ENCODE peak calls at places on chromosomes 2 and 18, in six cellular contexts. W, O, Z, P, A and R are unnamed samples.
A peak's percentile ranks its signal among the peaks of the same experiment; 100 is the strongest.

GRCh38 chr2:7428444-7429204 is 511.4 kb downstream of the RNF144A start:
- DNase-seq in P (no peak), Z (no peak), A (no peak), W (no peak), O (no peak), R (no peak)

GRCh38 chr2:194166818-194167217 is 1490.2 kb upstream of the SLC39A10 start:
- DNase-seq in Z (no peak), O (peak; percentile 39), W (no peak), A (no peak), P (no peak), R (peak; percentile 62)

GRCh38 chr2:74951211-74951754 is 7.2 kb upstream of the POLE4 start:
- DNase-seq in A (no peak), P (no peak), Z (no peak), W (no peak), O (no peak), R (no peak)

GRCh38 chr18:59631583-59632181 is 65.5 kb downstream of the CCBE1 start:
- DNase-seq in O (peak; percentile 1), A (no peak), W (peak; percentile 51), Z (no peak), P (no peak), R (peak; percentile 76)

GRCh38 chr2:157032019-157032418 is 225.5 kb upstream of the GALNT5 start:
- DNase-seq in P (no peak), O (peak; percentile 46), W (no peak), Z (no peak), A (no peak), R (no peak)

GRCh38 chr2:39875182-39875913 is 96.3 kb upstream of the THUMPD2 start:
- DNase-seq in O (no peak), Z (no peak), P (no peak), A (no peak), W (no peak), R (no peak)

GRCh38 chr2:164737612-164738081 is 104.0 kb downstream of the COBLL1 start:
- DNase-seq in O (peak; percentile 82), A (no peak), W (peak; percentile 67), Z (peak; percentile 69), P (peak; percentile 17), R (peak; percentile 95)

GRCh38 chr2:14126846-14127245 is 505.7 kb upstream of the LRATD1 start:
- DNase-seq in O (no peak), W (no peak), Z (no peak), A (no peak), P (no peak), R (no peak)

GRCh38 chr18:24878289-24878688 is 417.9 kb downstream of the HRH4 start:
- DNase-seq in O (peak; percentile 7), P (no peak), Z (no peak), W (no peak), A (no peak), R (peak; percentile 61)

GRCh38 chr2:102391530-102391929 is 31.4 kb upstream of the IL18RAP start:
- DNase-seq in W (no peak), P (no peak), O (no peak), A (peak; percentile 52), Z (no peak), R (no peak)

GRCh38 chr2:37377187-37377532 is 32.7 kb downstream of the QPCT start:
- DNase-seq in Z (no peak), P (no peak), A (peak; percentile 40), O (no peak), W (no peak), R (no peak)

GRCh38 chr18:49051323-49051967 is 100.7 kb upstream of the SMAD7 start:
- DNase-seq in Z (no peak), A (no peak), W (no peak), O (no peak), P (no peak), R (no peak)

GRCh38 chr2:53437371-53437770 is 330.2 kb upstream of the CHAC2 start:
- DNase-seq in W (no peak), Z (no peak), A (no peak), O (no peak), P (no peak), R (no peak)

GRCh38 chr2:37527362-37527761 is 144.1 kb downstream of the CDC42EP3 start:
- DNase-seq in W (no peak), A (no peak), O (no peak), Z (no peak), P (no peak), R (no peak)

GRCh38 chr2:231037202-231037730 is at the start of gene C2orf72:
- DNase-seq in P (peak; percentile 63), Z (no peak), O (no peak), A (no peak), W (peak; percentile 26), R (peak; percentile 52)

GRCh38 chr2:142042536-142043199 is 88.1 kb downstream of the LRP1B start:
- DNase-seq in W (no peak), P (no peak), Z (no peak), O (no peak), A (no peak), R (no peak)

GRCh38 chr18:54812885-54813284 is 15.4 kb upstream of the RAB27B start:
- DNase-seq in A (no peak), Z (no peak), O (no peak), W (no peak), P (no peak), R (no peak)

GRCh38 chr2:86476918-86477317 is 35.7 kb downstream of the KDM3A start:
- DNase-seq in A (no peak), P (no peak), O (no peak), W (no peak), Z (no peak), R (no peak)

GRCh38 chr18:42052137-42052708 is 97.2 kb downstream of the PIK3C3 start:
- DNase-seq in Z (no peak), W (no peak), A (no peak), O (no peak), P (no peak), R (peak; percentile 5)

GRCh38 chr18:5895886-5896740 is 791 bp upstream of the TMEM200C start:
- DNase-seq in P (no peak), W (peak; percentile 76), O (no peak), Z (no peak), A (no peak), R (peak; percentile 74)

GRCh38 chr2:233007270-233007669 is 5.8 kb downstream of the NGEF start:
- DNase-seq in O (no peak), A (no peak), Z (no peak), W (no peak), P (no peak), R (no peak)

GRCh38 chr2:172614932-172615331 is 59.0 kb downstream of the PDK1 start:
- DNase-seq in P (no peak), Z (no peak), W (no peak), O (no peak), A (no peak), R (no peak)

GRCh38 chr18:58495202-58495601 is 133.7 kb downstream of the ALPK2 start:
- DNase-seq in P (no peak), O (no peak), W (no peak), Z (no peak), A (no peak), R (no peak)

GRCh38 chr2:128299628-128300027 is 19.0 kb downstream of the HS6ST1 start:
- DNase-seq in A (no peak), P (no peak), Z (no peak), W (no peak), O (no peak), R (no peak)

GRCh38 chr2:76268928-76269327 is 558.2 kb upstream of the GCFC2 start:
- DNase-seq in A (no peak), W (no peak), O (no peak), P (no peak), Z (no peak), R (no peak)

GRCh38 chr2:73984922-73985317 is 210 bp downstream of the TET3 start:
- DNase-seq in Z (no peak), W (peak; percentile 47), O (peak; percentile 26), P (no peak), A (no peak), R (peak; percentile 50)

GRCh38 chr18:45871655-45872054 is 46.2 kb downstream of the SIGLEC15 start:
- DNase-seq in W (no peak), Z (no peak), A (no peak), O (peak; percentile 12), P (no peak), R (no peak)

GRCh38 chr2:23692263-23692662 is 234.7 kb downstream of the ATAD2B start:
- DNase-seq in O (no peak), Z (no peak), A (no peak), W (no peak), P (no peak), R (no peak)

GRCh38 chr2:239193426-239193825 is 207.4 kb downstream of the HDAC4 start:
- DNase-seq in O (no peak), A (no peak), P (no peak), W (no peak), Z (no peak), R (no peak)
- TF ChIP-seq CREB1 in O (no peak), A (no peak), P (no peak), W (no peak), Z (no peak), R (no peak)

DNA sequence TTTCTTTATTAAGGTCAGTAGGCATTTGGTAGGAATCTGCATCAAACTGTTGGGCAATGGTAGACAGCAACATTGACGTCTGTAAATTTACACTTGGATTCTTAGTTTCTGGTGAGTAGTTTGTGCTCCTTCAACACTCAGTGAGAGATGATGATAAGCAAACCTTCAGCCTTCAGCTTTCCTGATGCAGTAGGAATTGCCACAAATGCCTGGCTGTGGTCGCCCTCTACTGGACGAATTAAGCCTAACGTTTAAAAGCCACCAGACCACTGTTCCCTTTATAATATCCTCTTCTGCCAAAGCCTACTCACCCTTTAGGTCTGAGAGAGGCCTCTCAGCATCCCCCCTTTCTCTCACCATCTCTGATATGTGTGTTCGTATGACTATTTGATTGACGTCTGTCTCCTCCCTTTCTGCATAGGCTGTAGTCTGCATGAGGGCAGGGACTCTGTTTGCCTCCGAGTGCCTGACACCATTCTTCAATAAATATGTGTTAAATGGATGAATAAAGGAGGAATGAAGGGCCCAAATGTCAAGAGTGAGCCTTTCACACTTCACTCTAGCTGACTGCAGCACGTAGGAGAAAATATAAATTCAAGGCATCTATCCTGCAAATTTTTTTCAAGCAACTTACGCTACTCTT is 47.0 kb upstream of the PLEKHM3 start:
- DNase-seq in O (peak; percentile 63), A (peak; percentile 19), Z (peak; percentile 33), P (peak; percentile 41), W (peak; percentile 72), R (peak; percentile 84)
- TF ChIP-seq CREB1 in O (no peak), A (no peak), Z (no peak), P (no peak), W (no peak), R (no peak)

GRCh38 chr2:234450431-234451095 is 46.3 kb downstream of the ARL4C start:
- DNase-seq in A (no peak), O (no peak), W (no peak), P (no peak), Z (no peak), R (no peak)
- TF ChIP-seq CREB1 in A (no peak), O (no peak), W (no peak), P (no peak), Z (no peak), R (no peak)

DNA sequence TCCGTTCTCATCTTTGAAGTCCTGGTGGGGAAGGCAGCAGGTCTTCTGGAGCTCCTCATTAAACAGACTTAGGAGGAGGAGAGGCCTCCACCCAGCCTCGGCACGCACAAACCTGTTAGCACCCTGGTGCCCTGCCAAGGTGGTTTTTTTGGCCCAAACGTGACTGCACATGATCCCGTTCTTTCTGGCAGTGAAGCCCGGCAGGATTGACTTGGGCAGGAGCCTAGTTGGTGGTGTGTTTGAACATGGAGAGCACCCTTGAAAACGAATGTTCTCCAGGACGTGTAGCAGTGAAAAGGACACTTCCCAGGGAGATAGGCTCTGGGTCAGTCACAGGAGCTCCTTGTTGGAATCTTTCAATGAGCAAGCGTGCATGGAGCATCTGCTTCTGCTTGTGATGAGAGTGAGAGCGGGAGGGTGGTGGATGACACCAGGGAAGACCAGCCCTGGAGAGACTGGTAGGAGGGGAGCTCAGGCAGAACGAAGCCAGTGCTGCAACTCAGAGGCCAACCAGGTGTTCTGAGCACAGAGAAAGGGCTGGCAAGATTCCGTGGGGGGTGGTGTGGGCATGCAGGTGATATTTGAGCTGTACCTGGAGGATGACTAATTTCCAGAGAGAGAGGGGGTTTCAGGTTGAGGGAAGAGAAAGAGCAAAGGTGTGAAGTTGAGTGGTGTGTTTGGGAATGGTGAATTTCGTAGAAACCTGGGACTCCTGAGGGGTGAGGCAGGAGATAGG is 73.8 kb downstream of the TANC1 start:
- DNase-seq in O (no peak), Z (no peak), P (no peak), A (no peak), W (no peak), R (no peak)
- TF ChIP-seq CREB1 in O (no peak), Z (no peak), P (no peak), A (no peak), W (no peak), R (no peak)